ENCODE peak calls at places on chromosomes 11 and 22, in five cellular contexts. M is T-helper 17 cell, A is neural crest cell, K is NCI-H748 treated with DMSO at 0.1 percent for 48 hours, T is RWPE2. O is an unnamed sample.

GRCh38 chr11:72668645-72669347 is 5.4 kb downstream of the PDE2A start:
- DNase-seq in M (no peak), A (no peak), K (no peak), T (no peak), O (no peak)

GRCh38 chr11:116918925-116919653 is 81.7 kb upstream of the APOA1 start:
- DNase-seq in M (no peak), A (no peak), K (no peak), T (no peak), O (no peak)

GRCh38 chr22:32050678-32051515 is 7.8 kb downstream of the SLC5A1 start:
- DNase-seq in M (peak), A (no peak), K (no peak), T (peak), O (no peak)

GRCh38 chr11:36453678-36454077 is 56.4 kb downstream of the TRAF6 start:
- DNase-seq in M (no peak), A (no peak), K (no peak), T (no peak), O (no peak)

GRCh38 chr11:91067666-91068065 is 844.8 kb upstream of the CHORDC1 start:
- DNase-seq in M (no peak), A (no peak), K (no peak), T (no peak), O (no peak)

GRCh38 chr11:77142091-77142975 is 14.3 kb downstream of the MYO7A start:
- DNase-seq in M (no peak), A (no peak), K (no peak), T (no peak), O (no peak)

GRCh38 chr11:23778971-23779370 is 717.9 kb upstream of the LUZP2 start:
- DNase-seq in M (no peak), A (no peak), K (no peak), T (no peak), O (no peak)

GRCh38 chr11:63919267-63920125 is 2.5 kb upstream of the RCOR2 start:
- DNase-seq in M (no peak), A (peak), K (no peak), T (no peak), O (no peak)

GRCh38 chr11:59556883-59557205 is 45.5 kb downstream of the OR4D9 start:
- DNase-seq in M (no peak), A (no peak), K (peak), T (no peak), O (no peak)

GRCh38 chr11:20770421-20770935 is 101.1 kb downstream of the NELL1 start:
- DNase-seq in M (no peak), A (no peak), K (peak), T (no peak), O (no peak)

GRCh38 chr22:48782817-48783511 is 1044.7 kb downstream of the BRD1 start:
- DNase-seq in M (no peak), A (peak), K (peak), T (no peak), O (no peak)

GRCh38 chr22:19880786-19881569 is 26.3 kb upstream of the GNB1L start:
- DNase-seq in M (peak), A (peak), K (no peak), T (peak), O (no peak)

GRCh38 chr22:33054276-33054675 is 3.9 kb downstream of the SYN3 start:
- DNase-seq in M (no peak), A (no peak), K (no peak), T (no peak), O (no peak)

GRCh38 chr11:34897171-34897870 is 18.9 kb downstream of the APIP start:
- DNase-seq in M (no peak), A (no peak), K (no peak), T (no peak), O (no peak)

GRCh38 chr22:44741929-44742328 is 10.4 kb upstream of the ARHGAP8 start:
- DNase-seq in M (no peak), A (no peak), K (no peak), T (no peak), O (no peak)

GRCh38 chr11:58301576-58301975 is 33.5 kb upstream of the OR10W1 start:
- DNase-seq in M (no peak), A (no peak), K (no peak), T (no peak), O (no peak)

GRCh38 chr22:29255064-29255621 is 12.6 kb downstream of the RHBDD3 start:
- DNase-seq in M (no peak), A (no peak), K (no peak), T (no peak), O (no peak)

GRCh38 chr22:37747715-37748100 is 50.9 kb downstream of the TRIOBP start:
- DNase-seq in M (no peak), A (no peak), K (no peak), T (no peak), O (no peak)

GRCh38 chr11:20363500-20364411 is at the start of gene HTATIP2:
- DNase-seq in M (peak), A (peak), K (peak), T (no peak), O (peak)

GRCh38 chr22:46902998-46903916 is 140.8 kb downstream of the TBC1D22A start:
- DNase-seq in M (no peak), A (no peak), K (no peak), T (no peak), O (no peak)

O was measured in activated B cell treated with CpG ODN at 0.5 μM for 24 hours.